ENCODE peak calls at places on chromosomes 13 and 19, in seven cellular contexts. B, D, Y, K, E, H and A are unnamed samples. For H3K9me3 and H3K36me3, the result is how much of the 10 kb centered on the place peaks cover.

GRCh38 chr13:52850396-52851152 is 2.1 kb upstream of the PCDH8 start:
- DNase-seq in D (peak), H (no peak), E (no peak), B (peak), Y (peak), K (peak), A (no peak)

GRCh38 chr19:33311326-33311682 is 9.0 kb upstream of the CEBPA start:
- DNase-seq in B (no peak), H (no peak), E (no peak), D (no peak), Y (no peak), K (no peak), A (no peak)

GRCh38 chr13:43516401-43516826 is 270.4 kb downstream of the ENOX1 start:
- DNase-seq in K (no peak), Y (peak), E (no peak), D (no peak), B (no peak), H (peak), A (no peak)

GRCh38 chr19:24069907-24070657 is 16.9 kb upstream of the ZNF254 start:
- DNase-seq in B (no peak), Y (no peak), E (no peak), D (no peak), H (no peak), K (no peak), A (no peak)

GRCh38 chr19:50486823-50487515 is 10.3 kb upstream of the GARIN5A start:
- DNase-seq in D (peak), H (no peak), E (no peak), K (peak), B (no peak), Y (no peak), A (peak)

GRCh38 chr13:27973956-27974662 is 5.0 kb upstream of the CDX2 start:
- DNase-seq in B (no peak), H (no peak), E (peak), K (no peak), Y (no peak), D (no peak), A (no peak)

GRCh38 chr13:73168226-73168992 is 109.6 kb downstream of the KLF5 start:
- DNase-seq in E (no peak), K (no peak), B (no peak), D (no peak), H (no peak), Y (no peak), A (no peak)

GRCh38 chr13:99659234-99659633 is 158.0 kb downstream of the TM9SF2 start:
- DNase-seq in E (no peak), B (no peak), D (no peak), K (no peak), H (no peak), Y (no peak), A (no peak)

GRCh38 chr19:53958168-53958571 is 4.6 kb upstream of the CACNG8 start:
- DNase-seq in H (no peak), D (no peak), K (no peak), Y (no peak), B (no peak), E (no peak), A (no peak)

GRCh38 chr13:71255633-71256032 is 611.4 kb downstream of the DACH1 start:
- DNase-seq in K (no peak), E (no peak), Y (no peak), B (no peak), D (no peak), H (no peak), A (no peak)

GRCh38 chr13:25963681-25964080 is 88.1 kb downstream of the SHISA2 start:
- DNase-seq in H (no peak), E (no peak), D (no peak), Y (no peak), B (no peak), K (no peak), A (no peak)

GRCh38 chr13:48500652-48501197 is 32.2 kb downstream of the RCBTB2 start:
- DNase-seq in D (no peak), K (no peak), H (no peak), E (no peak), Y (no peak), B (no peak), A (no peak)

GRCh38 chr19:41116261-41116660 is 2.0 kb downstream of the CYP2F1 start:
- DNase-seq in E (peak), H (no peak), D (no peak), B (no peak), Y (no peak), K (no peak), A (no peak)

GRCh38 chr19:35988824-35989223 is 6.2 kb upstream of the SDHAF1 start:
- DNase-seq in H (no peak), D (no peak), B (no peak), E (no peak), K (no peak), Y (no peak), A (no peak)

GRCh38 chr13:39353988-39354387 is 249.0 kb downstream of the LHFPL6 start:
- DNase-seq in Y (no peak), D (no peak), H (no peak), E (no peak), K (no peak), B (no peak), A (no peak)

GRCh38 chr19:55042688-55043087 is 4.6 kb upstream of the GP6 start:
- DNase-seq in H (no peak), B (no peak), D (no peak), Y (no peak), E (no peak), K (no peak), A (no peak)

GRCh38 chr19:2476451-2477140 is 669 bp downstream of the GADD45B start:
- DNase-seq in Y (peak), K (peak), E (no peak), B (peak), H (peak), D (peak), A (peak)

GRCh38 chr13:95420501-95420900 is 119.2 kb upstream of the ABCC4 start:
- DNase-seq in D (no peak), K (no peak), E (no peak), B (no peak), H (no peak), Y (no peak), A (no peak)

GRCh38 chr13:94481966-94482365 is 2.5 kb upstream of the DCT start:
- DNase-seq in Y (no peak), H (no peak), E (no peak), B (peak), K (no peak), D (no peak), A (no peak)

GRCh38 chr19:6970478-6970877 is 50.8 kb downstream of the MBD3L2B start:
- DNase-seq in Y (no peak), H (no peak), D (no peak), B (no peak), K (no peak), E (no peak), A (no peak)

GRCh38 chr13:48731957-48732569 is 78.3 kb downstream of the CYSLTR2 start:
- DNase-seq in E (no peak), Y (no peak), D (no peak), B (peak), K (peak), H (no peak), A (peak)

GRCh38 chr19:45911291-45911690 is 3.3 kb downstream of the NANOS2 start:
- DNase-seq in H (no peak), Y (no peak), E (no peak), D (no peak), B (no peak), K (no peak), A (no peak)

GRCh38 chr13:51201886-51202285 is 20.3 kb upstream of the FAM124A start:
- DNase-seq in K (no peak), B (no peak), D (no peak), E (no peak), H (no peak), Y (no peak), A (no peak)

GRCh38 chr19:35266904-35267817 is 1.6 kb upstream of the USF2 start:
- DNase-seq in Y (peak), K (no peak), H (peak), D (peak), E (no peak), B (peak), A (peak)

GRCh38 chr19:43778651-43779050 is 2.1 kb downstream of the KCNN4 start:
- DNase-seq in Y (no peak), H (no peak), K (no peak), D (no peak), E (no peak), B (no peak), A (no peak)

GRCh38 chr19:55079400-55080038 is 3.9 kb downstream of the EPS8L1 start:
- DNase-seq in D (no peak), H (no peak), Y (no peak), E (no peak), K (no peak), B (no peak), A (no peak)

GRCh38 chr19:49889687-49890348 is 6.9 kb downstream of the IL4I1 start:
- DNase-seq in D (no peak), Y (peak), E (no peak), H (no peak), K (peak), B (peak), A (peak)

DNA sequence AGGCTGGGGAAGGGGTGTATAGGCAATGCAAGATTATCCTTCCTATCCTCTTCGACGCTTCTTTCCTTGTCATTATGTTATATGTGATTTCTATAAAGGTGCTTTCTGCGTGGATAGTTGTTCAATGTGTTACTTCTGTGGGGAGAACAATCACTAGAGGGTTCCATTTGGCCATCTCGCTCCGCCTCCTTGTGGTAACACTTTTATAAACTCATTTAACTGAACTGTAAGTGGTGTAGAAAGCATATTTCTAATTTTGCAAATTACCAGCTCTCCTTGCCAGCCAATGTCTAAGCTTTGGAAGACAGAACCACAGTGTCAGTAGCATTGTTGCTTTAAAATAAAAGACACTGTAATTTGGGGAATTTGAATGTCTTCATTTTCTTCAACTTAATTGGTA is 1093.7 kb upstream of the MIR17HG start:
- DNase-seq in B (no peak), K (no peak), H (no peak), D (no peak), E (no peak), Y (no peak), A (no peak)
- H3K9me3 ChIP-seq in B (under half), K (under half), H (under half), D (under half), E (under half), Y (under half), A (under half)

DNA sequence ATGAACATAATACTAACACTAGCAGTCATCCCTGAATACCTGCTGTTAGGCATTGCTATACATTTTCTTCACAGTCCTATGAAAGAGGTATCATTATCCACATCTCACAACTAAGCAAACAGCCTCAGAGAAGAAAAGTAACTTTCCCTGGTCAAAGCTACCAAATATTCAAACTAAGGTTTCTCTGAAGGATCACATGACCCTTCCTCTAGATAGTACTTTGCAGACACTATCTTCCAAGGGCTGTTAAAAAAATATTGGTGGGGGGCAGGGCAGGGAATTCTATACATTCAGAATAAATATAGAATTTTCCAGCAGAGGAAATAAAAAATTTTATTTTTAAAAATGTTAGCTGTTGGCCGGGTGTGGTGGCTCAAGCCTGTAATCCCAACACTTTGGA is 3.1 kb downstream of the SLC25A30 start:
- DNase-seq in Y (no peak), E (no peak), K (no peak), H (no peak), D (no peak), B (no peak), A (no peak)
- H3K27ac ChIP-seq in Y (peak), E (peak), K (no peak), H (peak), D (peak), B (peak), A (no peak)

DNA sequence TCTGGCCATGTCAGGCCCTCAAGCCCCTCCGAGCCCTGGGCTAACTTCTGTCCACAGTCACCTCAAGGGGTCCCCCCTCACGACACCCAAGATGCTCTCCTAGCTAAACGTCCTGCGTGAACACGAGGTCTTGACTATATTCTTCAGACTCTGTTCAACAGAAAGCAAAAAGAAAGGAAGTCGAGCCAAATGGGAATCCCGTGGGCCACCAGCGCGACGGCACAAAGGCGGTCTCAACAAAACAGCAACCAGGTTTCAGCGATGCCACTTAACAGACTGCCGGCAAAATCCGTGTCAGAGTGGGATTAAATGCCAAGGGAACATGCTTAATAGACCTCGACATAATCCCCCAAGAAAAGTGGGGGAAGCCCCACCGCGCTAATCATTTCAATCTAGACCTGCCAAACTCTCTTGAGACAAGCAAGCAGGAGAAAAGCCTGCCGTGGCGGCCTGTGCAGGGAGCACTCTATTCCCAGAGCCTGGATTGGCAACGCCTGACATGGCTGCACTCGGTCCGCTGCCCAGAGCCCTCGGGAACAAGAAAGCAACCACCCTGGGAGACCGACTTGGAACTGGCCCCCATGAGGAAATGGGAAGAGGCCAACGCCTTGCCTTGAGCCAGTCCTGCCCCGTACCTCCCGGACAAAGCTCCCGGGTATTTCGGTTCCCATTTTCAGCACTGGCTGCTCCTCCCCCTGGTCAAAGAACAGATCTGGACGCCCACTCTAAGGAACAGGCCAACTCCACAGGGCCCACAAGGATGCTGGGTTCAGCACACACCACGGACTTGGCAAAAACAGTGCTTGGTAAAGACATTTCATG is 16.0 kb downstream of the ZC3H4 start:
- DNase-seq in B (no peak), Y (peak), E (peak), H (no peak), D (peak), K (no peak), A (no peak)
- H3K36me3 ChIP-seq in B (under half), Y (under half), E (under half), H (under half), D (under half), K (under half), A (under half)

DNA sequence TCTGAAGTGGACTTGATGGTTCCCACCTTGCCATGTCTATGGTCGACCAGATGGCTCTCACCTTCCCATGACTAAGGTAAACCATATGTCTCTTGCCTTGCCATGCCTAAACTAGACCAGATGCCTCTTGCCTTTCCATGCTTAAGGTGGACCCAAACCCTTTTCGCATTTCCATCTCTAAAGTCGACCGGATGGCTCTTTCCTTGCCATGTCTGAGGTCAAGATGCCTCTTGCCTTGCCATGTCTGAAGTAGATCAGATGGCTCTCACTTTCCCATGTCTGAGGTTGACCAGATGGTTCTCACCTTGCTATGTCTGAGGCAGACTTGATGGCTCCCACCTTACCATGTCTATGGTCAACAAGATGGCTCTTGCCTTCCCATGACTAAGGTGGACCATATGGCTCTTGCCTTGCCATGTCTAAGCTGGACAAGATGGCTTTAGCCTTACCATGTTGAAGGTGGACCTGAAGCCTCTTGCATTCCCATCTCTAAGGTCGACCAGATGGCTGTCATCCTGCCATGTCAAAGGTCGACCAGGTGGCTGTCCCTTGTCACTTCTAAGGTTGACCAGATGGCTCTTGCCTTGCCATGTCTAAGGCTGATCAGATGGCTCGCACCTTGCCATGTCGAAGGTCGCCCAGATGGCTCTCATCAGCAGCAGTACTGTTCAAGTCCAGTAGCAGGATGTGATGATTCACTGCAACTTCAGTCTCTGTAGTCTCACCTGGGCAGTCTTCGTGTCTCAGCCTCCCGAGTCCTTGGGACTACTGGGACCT is 1439.4 kb downstream of the UQCRFS1 start:
- DNase-seq in Y (no peak), E (no peak), B (no peak), K (no peak), D (no peak), H (no peak), A (no peak)
- H3K9me3 ChIP-seq in Y (under half), E (under half), B (under half), K (half or more), D (under half), H (under half), A (under half)

GRCh38 chr19:1411255-1412191 is 4.1 kb downstream of the DAZAP1 start:
- DNase-seq in B (peak), K (no peak), D (no peak), Y (peak), E (no peak), H (no peak), A (peak)
- H3K27ac ChIP-seq in B (peak), K (no peak), D (no peak), Y (peak), E (peak), H (peak), A (peak)

GRCh38 chr19:16428372-16429036 is 43.3 kb downstream of the EPS15L1 start:
- DNase-seq in E (no peak), D (no peak), H (no peak), Y (no peak), B (no peak), K (peak), A (no peak)
- H3K36me3 ChIP-seq in E (half or more), D (half or more), H (under half), Y (under half), B (half or more), K (under half), A (under half)

DNA sequence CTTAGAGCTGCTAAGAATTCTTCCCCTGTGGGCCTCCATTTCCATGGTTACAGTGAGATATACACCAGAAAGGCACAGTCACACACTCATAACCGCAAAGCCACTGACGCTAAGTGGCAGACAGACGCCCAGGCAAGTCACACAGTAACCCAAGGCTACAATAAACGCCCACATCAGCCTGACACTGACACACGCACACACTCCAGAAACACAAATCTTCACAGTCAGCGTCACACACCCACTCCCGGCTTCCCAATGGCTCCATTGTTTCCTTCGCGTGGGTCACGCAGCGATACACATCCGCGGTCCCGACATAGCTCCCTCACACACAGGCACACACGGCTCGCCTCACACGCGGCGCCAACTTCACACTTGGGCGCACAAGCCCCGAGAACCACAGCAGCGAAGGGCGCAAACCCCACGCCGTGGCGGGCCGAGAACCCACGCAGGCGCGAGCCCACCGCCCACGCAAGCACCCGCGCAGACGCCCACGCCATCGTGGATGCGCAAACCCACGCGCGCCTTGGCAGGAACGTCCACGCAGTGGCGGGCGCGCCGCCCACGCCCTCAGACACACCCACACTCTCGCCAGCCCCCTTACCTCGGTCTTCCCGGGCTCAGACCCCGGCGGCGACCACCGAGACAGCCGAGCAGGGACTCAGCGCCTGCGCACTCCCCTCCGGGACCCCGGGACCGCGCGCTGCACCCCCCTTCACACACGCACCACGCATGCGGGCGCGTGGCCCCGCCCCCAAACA is at the start of gene ZNF667:
- DNase-seq in D (peak), B (no peak), E (no peak), Y (peak), K (peak), H (no peak), A (peak)
- H3K9me3 ChIP-seq in D (under half), B (under half), E (under half), Y (under half), K (under half), H (under half), A (under half)

DNA sequence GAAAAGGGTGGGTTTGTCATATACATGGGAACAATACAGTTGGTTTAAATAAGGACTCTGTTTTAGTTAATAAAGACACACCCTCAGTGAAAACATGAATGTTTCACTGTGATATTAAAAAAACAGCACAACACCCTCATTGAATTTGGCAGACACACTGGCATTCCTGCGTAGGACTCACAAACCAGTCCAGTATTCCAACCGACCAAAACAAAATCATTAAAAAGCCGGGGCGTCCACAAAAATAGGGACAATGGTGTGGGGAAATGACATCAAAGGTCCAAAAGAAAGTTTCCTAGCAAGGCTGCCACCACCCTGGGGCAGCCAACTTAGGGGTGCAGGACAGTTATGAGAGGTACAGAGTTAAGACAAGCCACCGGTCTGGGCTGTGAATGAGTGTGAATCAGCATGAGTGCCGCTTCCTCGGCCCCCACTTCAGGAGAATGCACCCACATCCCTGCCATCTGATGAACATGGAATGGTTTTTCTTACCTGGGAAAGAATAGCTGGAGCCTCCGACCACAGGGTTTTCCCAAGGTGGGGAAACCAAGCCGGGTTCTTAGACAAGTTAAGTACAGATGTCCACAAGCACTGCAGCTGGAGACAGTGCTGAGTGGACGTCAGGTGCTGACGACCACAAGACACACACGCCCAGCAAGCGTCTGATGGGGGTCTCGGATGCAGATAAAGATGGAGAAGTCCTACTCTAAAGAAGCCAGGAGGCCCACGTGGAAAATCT is 73.3 kb downstream of the KLF2 start:
- DNase-seq in D (no peak), K (no peak), E (no peak), Y (no peak), H (no peak), B (peak), A (no peak)
- H3K27ac ChIP-seq in D (no peak), K (no peak), E (peak), Y (peak), H (peak), B (peak), A (no peak)